ENCODE peak calls at places on chromosome 5, in ten cellular contexts. One of them, this sample, is unnamed.

GRCh38 chr5:115435065-115435775 is 109.4 kb downstream of the FEM1C start:
- DNase-seq in activated gamma-delta T cell treated with Interleukin-2 at 50 U/mL for 16 hours: no peak
- DNase-seq in stimulated activated CD8-positive, alpha-beta memory T cell treated with anti-CD3 and anti-CD28 coated beads, Interleukin-12 subunit alpha, Interleukin-12 subunit beta, amount 100 ng/mL, for 4 hours: no peak
- DNase-seq in NCI-H1092: no peak
- DNase-seq in naive B cell: no peak
- DNase-seq in ACHN: no peak
- DNase-seq in EL: no peak
- DNase-seq in DMS153: no peak
- DNase-seq in CD8-positive, alpha-beta T cell: no peak
- DNase-seq in hippocampal formation: no peak
- DNase-seq in this sample: no peak

GRCh38 chr5:126801992-126802294 is 25.0 kb downstream of the LMNB1 start:
- DNase-seq in DMS153: no peak
- DNase-seq in stimulated activated CD8-positive, alpha-beta memory T cell treated with anti-CD3 and anti-CD28 coated beads, Interleukin-12 subunit alpha, Interleukin-12 subunit beta, amount 100 ng/mL, for 4 hours: no peak
- DNase-seq in activated gamma-delta T cell treated with Interleukin-2 at 50 U/mL for 16 hours: no peak
- DNase-seq in CD8-positive, alpha-beta T cell: no peak
- DNase-seq in naive B cell: peak
- DNase-seq in ACHN: peak
- DNase-seq in hippocampal formation: peak
- DNase-seq in NCI-H1092: no peak
- DNase-seq in EL: peak
- DNase-seq in this sample: peak

GRCh38 chr5:132070460-132071337 is 2.9 kb upstream of the CSF2 start:
- DNase-seq in ACHN: no peak
- DNase-seq in stimulated activated CD8-positive, alpha-beta memory T cell treated with anti-CD3 and anti-CD28 coated beads, Interleukin-12 subunit alpha, Interleukin-12 subunit beta, amount 100 ng/mL, for 4 hours: no peak
- DNase-seq in DMS153: no peak
- DNase-seq in naive B cell: no peak
- DNase-seq in EL: peak
- DNase-seq in CD8-positive, alpha-beta T cell: no peak
- DNase-seq in activated gamma-delta T cell treated with Interleukin-2 at 50 U/mL for 16 hours: no peak
- DNase-seq in NCI-H1092: no peak
- DNase-seq in hippocampal formation: no peak
- DNase-seq in this sample: peak

GRCh38 chr5:170641589-170642031 is 137.8 kb downstream of the KCNIP1 start:
- DNase-seq in DMS153: no peak
- DNase-seq in CD8-positive, alpha-beta T cell: no peak
- DNase-seq in NCI-H1092: no peak
- DNase-seq in naive B cell: no peak
- DNase-seq in EL: no peak
- DNase-seq in stimulated activated CD8-positive, alpha-beta memory T cell treated with anti-CD3 and anti-CD28 coated beads, Interleukin-12 subunit alpha, Interleukin-12 subunit beta, amount 100 ng/mL, for 4 hours: no peak
- DNase-seq in ACHN: no peak
- DNase-seq in activated gamma-delta T cell treated with Interleukin-2 at 50 U/mL for 16 hours: no peak
- DNase-seq in hippocampal formation: no peak
- DNase-seq in this sample: no peak

GRCh38 chr5:151212361-151212899 is 11.5 kb downstream of the CCDC69 start:
- DNase-seq in EL: no peak
- DNase-seq in ACHN: no peak
- DNase-seq in CD8-positive, alpha-beta T cell: no peak
- DNase-seq in activated gamma-delta T cell treated with Interleukin-2 at 50 U/mL for 16 hours: no peak
- DNase-seq in hippocampal formation: no peak
- DNase-seq in DMS153: no peak
- DNase-seq in stimulated activated CD8-positive, alpha-beta memory T cell treated with anti-CD3 and anti-CD28 coated beads, Interleukin-12 subunit alpha, Interleukin-12 subunit beta, amount 100 ng/mL, for 4 hours: no peak
- DNase-seq in naive B cell: no peak
- DNase-seq in NCI-H1092: no peak
- DNase-seq in this sample: no peak

GRCh38 chr5:113663879-113664278 is 150.4 kb downstream of the YTHDC2 start:
- DNase-seq in stimulated activated CD8-positive, alpha-beta memory T cell treated with anti-CD3 and anti-CD28 coated beads, Interleukin-12 subunit alpha, Interleukin-12 subunit beta, amount 100 ng/mL, for 4 hours: no peak
- DNase-seq in naive B cell: no peak
- DNase-seq in DMS153: no peak
- DNase-seq in CD8-positive, alpha-beta T cell: no peak
- DNase-seq in hippocampal formation: no peak
- DNase-seq in ACHN: peak
- DNase-seq in activated gamma-delta T cell treated with Interleukin-2 at 50 U/mL for 16 hours: no peak
- DNase-seq in NCI-H1092: no peak
- DNase-seq in EL: peak
- DNase-seq in this sample: peak

GRCh38 chr5:60497706-60498500 is 202.1 kb downstream of the DEPDC1B start:
- DNase-seq in EL: no peak
- DNase-seq in ACHN: no peak
- DNase-seq in DMS153: no peak
- DNase-seq in naive B cell: no peak
- DNase-seq in NCI-H1092: no peak
- DNase-seq in stimulated activated CD8-positive, alpha-beta memory T cell treated with anti-CD3 and anti-CD28 coated beads, Interleukin-12 subunit alpha, Interleukin-12 subunit beta, amount 100 ng/mL, for 4 hours: no peak
- DNase-seq in hippocampal formation: no peak
- DNase-seq in activated gamma-delta T cell treated with Interleukin-2 at 50 U/mL for 16 hours: no peak
- DNase-seq in CD8-positive, alpha-beta T cell: no peak
- DNase-seq in this sample: peak

GRCh38 chr5:135635471-135635870 is 56.7 kb upstream of the CXCL14 start:
- DNase-seq in stimulated activated CD8-positive, alpha-beta memory T cell treated with anti-CD3 and anti-CD28 coated beads, Interleukin-12 subunit alpha, Interleukin-12 subunit beta, amount 100 ng/mL, for 4 hours: no peak
- DNase-seq in ACHN: peak
- DNase-seq in EL: no peak
- DNase-seq in hippocampal formation: no peak
- DNase-seq in naive B cell: no peak
- DNase-seq in NCI-H1092: no peak
- DNase-seq in activated gamma-delta T cell treated with Interleukin-2 at 50 U/mL for 16 hours: no peak
- DNase-seq in CD8-positive, alpha-beta T cell: no peak
- DNase-seq in DMS153: no peak
- DNase-seq in this sample: no peak

GRCh38 chr5:89471115-89471514 is 588.1 kb upstream of the MEF2C start:
- DNase-seq in EL: no peak
- DNase-seq in stimulated activated CD8-positive, alpha-beta memory T cell treated with anti-CD3 and anti-CD28 coated beads, Interleukin-12 subunit alpha, Interleukin-12 subunit beta, amount 100 ng/mL, for 4 hours: no peak
- DNase-seq in NCI-H1092: no peak
- DNase-seq in ACHN: no peak
- DNase-seq in hippocampal formation: no peak
- DNase-seq in CD8-positive, alpha-beta T cell: no peak
- DNase-seq in naive B cell: no peak
- DNase-seq in activated gamma-delta T cell treated with Interleukin-2 at 50 U/mL for 16 hours: no peak
- DNase-seq in DMS153: no peak
- DNase-seq in this sample: no peak

GRCh38 chr5:35281613-35282012 is 51.3 kb upstream of the PRLR start:
- DNase-seq in DMS153: no peak
- DNase-seq in ACHN: no peak
- DNase-seq in EL: no peak
- DNase-seq in hippocampal formation: no peak
- DNase-seq in CD8-positive, alpha-beta T cell: no peak
- DNase-seq in activated gamma-delta T cell treated with Interleukin-2 at 50 U/mL for 16 hours: no peak
- DNase-seq in stimulated activated CD8-positive, alpha-beta memory T cell treated with anti-CD3 and anti-CD28 coated beads, Interleukin-12 subunit alpha, Interleukin-12 subunit beta, amount 100 ng/mL, for 4 hours: no peak
- DNase-seq in NCI-H1092: no peak
- DNase-seq in naive B cell: no peak
- DNase-seq in this sample: no peak

GRCh38 chr5:149391524-149391923 is 12.4 kb upstream of the IL17B start:
- DNase-seq in CD8-positive, alpha-beta T cell: no peak
- DNase-seq in activated gamma-delta T cell treated with Interleukin-2 at 50 U/mL for 16 hours: no peak
- DNase-seq in stimulated activated CD8-positive, alpha-beta memory T cell treated with anti-CD3 and anti-CD28 coated beads, Interleukin-12 subunit alpha, Interleukin-12 subunit beta, amount 100 ng/mL, for 4 hours: no peak
- DNase-seq in DMS153: no peak
- DNase-seq in EL: no peak
- DNase-seq in naive B cell: no peak
- DNase-seq in hippocampal formation: no peak
- DNase-seq in ACHN: no peak
- DNase-seq in NCI-H1092: no peak
- DNase-seq in this sample: no peak

This sample was measured in H4.